ENCODE peak calls at places on chromosomes 5 and 9, in five cellular contexts. V, U, N, Q and P are unnamed samples.

GRCh38 chr5:53479656-53480473 is 564 bp upstream of the FST start:
- DNase-seq in V (no peak), U (peak; percentile 71), N (peak; percentile 68), Q (peak; percentile 18), P (no peak)

GRCh38 chr9:127445851-127446719 is 5.1 kb downstream of the RPL12 start:
- DNase-seq in V (no peak), U (peak; percentile 15), N (no peak), Q (no peak), P (no peak)

GRCh38 chr5:113788141-113788540 is 274.6 kb downstream of the YTHDC2 start:
- DNase-seq in V (no peak), U (no peak), N (no peak), Q (no peak), P (no peak)

GRCh38 chr5:6900828-6901227 is 187.6 kb downstream of the TENT4A start:
- DNase-seq in V (no peak), U (no peak), N (no peak), Q (no peak), P (no peak)

GRCh38 chr9:134630861-134631260 is 10.7 kb upstream of the COL5A1 start:
- DNase-seq in V (no peak), U (no peak), N (no peak), Q (no peak), P (no peak)

GRCh38 chr9:138007566-138008080 is 130.0 kb downstream of the CACNA1B start:
- DNase-seq in V (no peak), U (no peak), N (no peak), Q (no peak), P (no peak)

GRCh38 chr9:127177221-127177620 is 54.8 kb upstream of the ANGPTL2 start:
- DNase-seq in V (no peak), U (no peak), N (no peak), Q (no peak), P (no peak)

GRCh38 chr9:114335745-114336144 is 6.1 kb downstream of the ORM2 start:
- DNase-seq in V (no peak), U (no peak), N (no peak), Q (no peak), P (no peak)

GRCh38 chr9:90770339-90770738 is 31.3 kb upstream of the SYK start:
- DNase-seq in V (no peak), U (no peak), N (no peak), Q (no peak), P (peak; percentile 55)

GRCh38 chr9:124389146-124389939 is 25.9 kb downstream of the PSMB7 start:
- DNase-seq in V (no peak), U (no peak), N (no peak), Q (no peak), P (no peak)

GRCh38 chr9:95910023-95910706 is 34.7 kb downstream of the ERCC6L2 start:
- DNase-seq in V (no peak), U (no peak), N (no peak), Q (peak; percentile 7), P (no peak)

GRCh38 chr5:65727491-65728156 is 5.6 kb downstream of the NLN start:
- DNase-seq in V (no peak), U (peak; percentile 19), N (no peak), Q (no peak), P (no peak)

GRCh38 chr5:173304591-173304988 is 23.6 kb downstream of the STC2 start:
- DNase-seq in V (no peak), U (no peak), N (no peak), Q (no peak), P (no peak)

GRCh38 chr5:148913985-148914421 is 87.6 kb downstream of the ADRB2 start:
- DNase-seq in V (no peak), U (peak; percentile 99), N (peak; percentile 62), Q (peak; percentile 89), P (no peak)

GRCh38 chr9:78121488-78121887 is 89.9 kb upstream of the GNAQ start:
- DNase-seq in V (peak; percentile 21), U (peak; percentile 20), N (no peak), Q (peak; percentile 45), P (no peak)

GRCh38 chr9:94490465-94490864 is 64.4 kb upstream of the PCAT7 start:
- DNase-seq in V (no peak), U (no peak), N (no peak), Q (no peak), P (no peak)

GRCh38 chr5:130871346-130872086 is 293.5 kb downstream of the HINT1 start:
- DNase-seq in V (peak; percentile 14), U (no peak), N (peak; percentile 2), Q (no peak), P (peak; percentile 8)

GRCh38 chr5:171599396-171599795 is 179.9 kb downstream of the FGF18 start:
- DNase-seq in V (no peak), U (no peak), N (no peak), Q (no peak), P (no peak)

GRCh38 chr5:142011572-142012185 is 1.1 kb downstream of the GNPDA1 start:
- DNase-seq in V (no peak), U (no peak), N (no peak), Q (no peak), P (no peak)

GRCh38 chr9:130150779-130151381 is 21.3 kb upstream of the NCS1 start:
- DNase-seq in V (no peak), U (peak; percentile 54), N (no peak), Q (peak; percentile 35), P (no peak)

GRCh38 chr5:73655521-73656160 is 29.6 kb downstream of the ARHGEF28 start:
- DNase-seq in V (no peak), U (no peak), N (no peak), Q (no peak), P (no peak)

GRCh38 chr9:29144476-29144875 is 1571.2 kb upstream of the C9orf72 start:
- DNase-seq in V (no peak), U (no peak), N (no peak), Q (no peak), P (no peak)